ENCODE peak calls at places on chromosome 19, in eight cellular contexts. E is heart left ventricle, S is body of pancreas, Q is uterus, A is GM12891, H is K562, Y is H1, U is prostate gland. J is an unnamed sample.

GRCh38 chr19:4976412-4977298 is 7.7 kb downstream of the KDM4B start:
- DNase-seq in E (peak; percentile 59), S (peak; percentile 82), Q (peak; percentile 88), A (no peak), H (no peak), Y (no peak), U (peak; percentile 95), J (no peak)

GRCh38 chr19:6161271-6161850 is 25.9 kb downstream of the ACSBG2 start:
- DNase-seq in E (peak; percentile 52), S (no peak), Q (peak; percentile 17), A (peak; percentile 45), H (peak; percentile 92), Y (peak; percentile 33), U (no peak), J (peak; percentile 36)

GRCh38 chr19:3413796-3414327 is 47.5 kb downstream of the NFIC start:
- DNase-seq in E (no peak), S (no peak), Q (no peak), A (no peak), H (no peak), Y (no peak), U (no peak), J (no peak)

GRCh38 chr19:45568732-45569131 is 15.9 kb downstream of the OPA3 start:
- DNase-seq in E (no peak), S (no peak), Q (no peak), A (no peak), H (no peak), Y (no peak), U (no peak), J (no peak)

GRCh38 chr19:4077800-4078683 is 11.3 kb upstream of the ZBTB7A start:
- DNase-seq in E (peak; percentile 86), S (peak; percentile 57), Q (peak; percentile 72), A (peak; percentile 76), H (peak; percentile 63), Y (no peak), U (no peak), J (peak; percentile 84)

GRCh38 chr19:34430738-34431625 is 2.8 kb downstream of the UBA2 start:
- DNase-seq in E (no peak), S (peak; percentile 11), Q (no peak), A (peak; percentile 44), H (peak; percentile 61), Y (no peak), U (no peak), J (peak; percentile 46)

GRCh38 chr19:3576696-3577443 is 4.1 kb downstream of the HMG20B start:
- DNase-seq in E (peak; percentile 60), S (peak; percentile 31), Q (peak; percentile 62), A (no peak), H (peak; percentile 91), Y (peak; percentile 58), U (peak; percentile 23), J (no peak)

GRCh38 chr19:29487432-29487831 is 38.4 kb upstream of the VSTM2B start:
- DNase-seq in E (peak; percentile 6), S (no peak), Q (no peak), A (no peak), H (no peak), Y (no peak), U (no peak), J (no peak)

GRCh38 chr19:12379732-12380443 is 14.4 kb upstream of the ZNF442 start:
- DNase-seq in E (no peak), S (no peak), Q (no peak), A (no peak), H (no peak), Y (no peak), U (no peak), J (no peak)

GRCh38 chr19:41911889-41912731 is 16.1 kb downstream of the ERFL start:
- DNase-seq in E (no peak), S (no peak), Q (no peak), A (no peak), H (peak; percentile 16), Y (no peak), U (no peak), J (no peak)
- TF ChIP-seq POLR2A in E (no peak), S (no peak), Q (no peak), A (peak; percentile 24), H (no peak), Y (no peak), U (no peak), J (peak; percentile 12)

DNA sequence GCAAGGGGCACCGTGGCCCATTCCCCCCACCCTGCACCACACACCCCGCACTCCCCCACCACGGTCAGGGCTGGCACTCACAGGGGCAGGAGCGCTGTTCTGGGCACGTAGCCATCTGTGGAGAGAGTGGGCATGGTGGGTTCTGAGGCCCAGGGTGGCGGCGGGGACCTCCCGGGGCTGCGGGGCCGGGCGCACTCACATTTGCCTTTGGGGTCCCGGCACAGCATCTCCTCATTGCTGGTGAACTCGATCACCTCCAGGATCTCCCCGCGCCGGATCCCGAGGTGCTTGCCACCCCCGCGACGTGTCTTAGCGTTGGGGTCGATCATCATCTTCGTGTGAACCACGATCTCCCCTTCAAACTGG is 12.1 kb downstream of the PRAM1 start:
- DNase-seq in E (no peak), S (no peak), Q (no peak), A (no peak), H (no peak), Y (no peak), U (no peak), J (no peak)
- TF ChIP-seq POLR2A in E (no peak), S (no peak), Q (no peak), A (no peak), H (no peak), Y (no peak), U (no peak), J (no peak)

GRCh38 chr19:16899566-16900075 is 10.8 kb downstream of the F2RL3 start:
- DNase-seq in E (no peak), S (peak; percentile 29), Q (no peak), A (peak; percentile 69), H (peak; percentile 65), Y (no peak), U (no peak), J (peak; percentile 73)

GRCh38 chr19:16896098-16896912 is 7.5 kb downstream of the F2RL3 start:
- DNase-seq in E (no peak), S (no peak), Q (no peak), A (no peak), H (peak; percentile 79), Y (no peak), U (no peak), J (no peak)

GRCh38 chr19:16896913-16897571 is 8.2 kb downstream of the F2RL3 start:
- DNase-seq in E (peak; percentile 95), S (peak; percentile 97), Q (peak; percentile 90), A (peak; percentile 94), H (peak; percentile 96), Y (peak; percentile 90), U (peak; percentile 93), J (peak; percentile 93)

GRCh38 chr19:16898306-16899015 is 9.7 kb downstream of the F2RL3 start:
- DNase-seq in E (no peak), S (no peak), Q (no peak), A (no peak), H (no peak), Y (no peak), U (no peak), J (no peak)

DNA sequence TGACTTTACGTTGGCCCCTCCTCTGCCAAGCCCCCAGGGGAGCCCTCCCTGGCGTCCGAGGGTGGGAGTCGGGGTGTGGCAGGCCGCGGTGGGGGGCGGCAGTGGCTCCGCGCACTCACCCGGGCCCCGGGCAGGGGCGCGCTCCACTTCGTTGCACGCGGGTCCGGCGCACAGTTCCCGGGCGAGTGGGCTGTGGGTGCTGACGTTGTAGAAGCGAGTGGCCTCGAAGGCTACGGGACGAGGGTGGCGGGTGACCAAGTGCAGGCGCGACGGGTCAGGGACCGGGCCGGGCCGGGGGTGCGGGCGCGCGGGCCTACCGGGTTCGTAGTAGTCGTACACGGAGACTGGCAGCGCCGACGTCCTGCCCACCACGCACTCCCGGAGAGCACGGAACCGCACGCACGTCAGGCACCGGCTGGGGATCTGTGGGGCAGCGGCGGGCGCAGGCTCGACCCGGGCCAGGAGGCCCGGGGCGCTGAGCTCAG is 8.8 kb downstream of the F2RL3 start:
- DNase-seq in E (no peak), S (peak; percentile 64), Q (no peak), A (no peak), H (no peak), Y (no peak), U (no peak), J (no peak)
- TF ChIP-seq POLR2A in E (no peak), S (no peak), Q (peak; percentile 58), A (no peak), H (peak; percentile 77), Y (no peak), U (peak; percentile 58), J (no peak)

GRCh38 chr19:48330012-48330681 is 4.8 kb downstream of the EMP3 start:
- DNase-seq in E (peak; percentile 79), S (peak; percentile 90), Q (peak; percentile 54), A (no peak), H (no peak), Y (no peak), U (peak; percentile 83), J (peak; percentile 70)
- TF ChIP-seq POLR2A in E (no peak), S (peak; percentile 21), Q (no peak), A (no peak), H (no peak), Y (peak; percentile 61), U (peak; percentile 53), J (peak; percentile 37)

GRCh38 chr19:48634036-48634342 is 3.2 kb downstream of the DBP start:
- DNase-seq in E (no peak), S (no peak), Q (no peak), A (no peak), H (no peak), Y (no peak), U (no peak), J (no peak)

GRCh38 chr19:48635263-48635965 is 1.8 kb downstream of the DBP start:
- DNase-seq in E (peak; percentile 85), S (peak; percentile 66), Q (peak; percentile 80), A (peak; percentile 79), H (peak; percentile 89), Y (no peak), U (peak; percentile 73), J (peak; percentile 80)

GRCh38 chr19:48632692-48633147 is 4.5 kb downstream of the DBP start:
- DNase-seq in E (no peak), S (no peak), Q (no peak), A (no peak), H (no peak), Y (no peak), U (no peak), J (no peak)

GRCh38 chr19:48634424-48635262 is 2.5 kb downstream of the DBP start:
- DNase-seq in E (peak; percentile 98), S (peak; percentile 98), Q (peak; percentile 98), A (peak; percentile 76), H (peak; percentile 83), Y (peak; percentile 90), U (peak; percentile 97), J (peak; percentile 83)

GRCh38 chr19:48633148-48634035 is 3.8 kb downstream of the DBP start:
- DNase-seq in E (no peak), S (no peak), Q (no peak), A (no peak), H (peak; percentile 60), Y (no peak), U (no peak), J (no peak)
- TF ChIP-seq POLR2A in E (no peak), S (no peak), Q (no peak), A (peak; percentile 12), H (no peak), Y (no peak), U (no peak), J (no peak)

GRCh38 chr19:17336872-17337674 is at the start of gene GTPBP3:
- DNase-seq in E (peak; percentile 95), S (peak; percentile 99), Q (peak; percentile 94), A (peak; percentile 93), H (peak; percentile 91), Y (peak; percentile 96), U (peak; percentile 98), J (peak; percentile 96)
- TF ChIP-seq POLR2A in E (no peak), S (no peak), Q (peak; percentile 19), A (peak; percentile 62), H (peak; percentile 92), Y (peak; percentile 86), U (peak; percentile 45), J (peak; percentile 79)

GRCh38 chr19:18588611-18589379 is at the start of gene REX1BD:
- DNase-seq in E (peak; percentile 88), S (peak; percentile 83), Q (peak; percentile 84), A (peak; percentile 82), H (peak; percentile 90), Y (no peak), U (peak; percentile 58), J (peak; percentile 83)
- TF ChIP-seq POLR2A in E (no peak), S (peak; percentile 44), Q (peak; percentile 47), A (peak; percentile 61), H (peak; percentile 91), Y (peak; percentile 87), U (peak; percentile 31), J (peak; percentile 79)

J was measured in GM12892.